ENCODE peak calls at places on chromosomes 2 and 18, in five cellular contexts. E is Daoy; W is activated gamma-delta T cell treated with Interleukin-2 at 50 U/mL for 16 hours; Z is omental fat pad; H is stimulated activated naive CD8-positive, alpha-beta T cell treated with anti-CD3 and anti-CD28 coated beads, Interleukin-15, Interleukin-2, amounts not matched to agents 100 U/mL and 50 U/mL, for 24 hours. Y is an unnamed sample.

GRCh38 chr2:241035818-241036396 is 37.5 kb downstream of the SNED1 start:
- DNase-seq in Z (no peak), E (no peak), H (peak; percentile 39), W (peak; percentile 44), Y (no peak)

GRCh38 chr2:217090024-217090473 is 230.2 kb upstream of the TNP1 start:
- DNase-seq in H (no peak), Z (no peak), E (no peak), W (no peak), Y (no peak)

GRCh38 chr2:95344656-95345055 is 47.5 kb downstream of the KCNIP3 start:
- DNase-seq in H (no peak), Z (no peak), E (no peak), W (no peak), Y (no peak)

GRCh38 chr2:14492920-14493503 is 139.5 kb upstream of the LRATD1 start:
- DNase-seq in H (no peak), E (no peak), Z (no peak), W (no peak), Y (peak; percentile 60)

GRCh38 chr2:119553687-119554344 is 9.6 kb downstream of the CFAP221 start:
- DNase-seq in H (no peak), Z (no peak), E (no peak), W (no peak), Y (no peak)

GRCh38 chr2:43340945-43341356 is 114.5 kb upstream of the ZFP36L2 start:
- DNase-seq in H (no peak), E (peak; percentile 79), W (no peak), Z (no peak), Y (no peak)

GRCh38 chr2:28393115-28393836 is 618 bp downstream of the FOSL2 start:
- DNase-seq in E (peak; percentile 81), Z (no peak), H (peak; percentile 67), W (peak; percentile 40), Y (peak; percentile 43)

GRCh38 chr18:50044402-50044801 is 150.5 kb downstream of the MYO5B start:
- DNase-seq in Z (no peak), E (no peak), W (no peak), H (no peak), Y (no peak)

GRCh38 chr2:102094917-102095316 is 47.6 kb upstream of the IL1R1 start:
- DNase-seq in H (peak; percentile 54), W (no peak), Z (no peak), E (peak; percentile 69), Y (no peak)

GRCh38 chr18:3170762-3171161 is 49.0 kb downstream of the MYOM1 start:
- DNase-seq in H (no peak), Z (no peak), W (no peak), E (no peak), Y (no peak)

GRCh38 chr2:47695800-47696477 is 87.0 kb upstream of the MSH6 start:
- DNase-seq in W (no peak), H (no peak), E (no peak), Z (no peak), Y (no peak)

GRCh38 chr18:79374408-79375171 is 21.1 kb upstream of the NFATC1 start:
- DNase-seq in E (no peak), H (no peak), Z (no peak), W (no peak), Y (no peak)

GRCh38 chr18:10062292-10062940 is 148.6 kb downstream of the VAPA start:
- DNase-seq in W (no peak), Z (no peak), H (no peak), E (no peak), Y (no peak)

GRCh38 chr2:54396107-54396506 is 60.0 kb upstream of the SPTBN1 start:
- DNase-seq in E (peak; percentile 24), W (no peak), H (no peak), Z (no peak), Y (no peak)

GRCh38 chr18:5851998-5852397 is 43.3 kb downstream of the TMEM200C start:
- DNase-seq in Z (no peak), H (no peak), W (no peak), E (no peak), Y (no peak)

GRCh38 chr2:85259101-85259590 is 68.6 kb downstream of the TGOLN2 start:
- DNase-seq in W (no peak), Z (no peak), E (no peak), H (no peak), Y (peak; percentile 25)

GRCh38 chr2:232195487-232195886 is 183.1 kb upstream of the ALPP start:
- DNase-seq in Z (no peak), W (no peak), E (no peak), H (no peak), Y (no peak)

GRCh38 chr2:187748958-187749357 is 194.7 kb upstream of the TFPI start:
- DNase-seq in E (no peak), H (no peak), Z (no peak), W (no peak), Y (no peak)

GRCh38 chr18:48682768-48683167 is 143.9 kb downstream of the CTIF start:
- DNase-seq in E (no peak), Z (no peak), W (no peak), H (no peak), Y (no peak)

GRCh38 chr2:168490916-168491605 is 35.0 kb downstream of the CERS6 start:
- DNase-seq in H (peak; percentile 30), Z (no peak), W (no peak), E (no peak), Y (no peak)

GRCh38 chr2:47904903-47905453 is 1.3 kb downstream of the FBXO11 start:
- DNase-seq in W (peak; percentile 38), H (peak; percentile 42), E (no peak), Z (no peak), Y (no peak)

GRCh38 chr2:159614534-159615186 is 1.7 kb downstream of the BAZ2B start:
- DNase-seq in H (no peak), Z (no peak), W (no peak), E (no peak), Y (peak; percentile 68)

GRCh38 chr2:132562245-132562644 is 107.8 kb downstream of the LYPD1 start:
- DNase-seq in Z (no peak), H (no peak), E (no peak), W (no peak), Y (no peak)

GRCh38 chr2:235857613-235858012 is 310.6 kb downstream of the GBX2 start:
- DNase-seq in H (no peak), E (no peak), Z (no peak), W (no peak), Y (no peak)

GRCh38 chr18:61743775-61744531 is 148.9 kb downstream of the RNF152 start:
- DNase-seq in W (no peak), E (no peak), Z (no peak), H (no peak), Y (no peak)

GRCh38 chr18:32328379-32328778 is 138.5 kb downstream of the MEP1B start:
- DNase-seq in H (no peak), Z (no peak), E (no peak), W (no peak), Y (no peak)

GRCh38 chr2:43592443-43592842 is 3.4 kb downstream of the THADA start:
- DNase-seq in W (no peak), E (no peak), Z (no peak), H (no peak), Y (no peak)

GRCh38 chr2:207683879-207684627 is 27.4 kb upstream of the CCNYL1 start:
- DNase-seq in W (no peak), H (no peak), Z (no peak), E (peak; percentile 76), Y (no peak)

GRCh38 chr18:48623468-48624220 is 84.8 kb downstream of the CTIF start:
- DNase-seq in H (no peak), Z (no peak), E (peak; percentile 46), W (no peak), Y (no peak)

GRCh38 chr2:55134316-55134706 is 84.1 kb upstream of the RTN4 start:
- DNase-seq in E (no peak), H (peak; percentile 12), Z (no peak), W (no peak), Y (no peak)

GRCh38 chr2:207734264-207734635 is 22.8 kb downstream of the CCNYL1 start:
- DNase-seq in H (no peak), W (no peak), Z (no peak), E (no peak), Y (no peak)

GRCh38 chr2:218387369-218388194 is 5.5 kb downstream of the SLC11A1 start:
- DNase-seq in Z (no peak), E (no peak), H (no peak), W (no peak), Y (peak; percentile 89)

GRCh38 chr2:110674620-110675555 is 3.0 kb downstream of the BUB1 start:
- DNase-seq in W (peak; percentile 40), H (peak; percentile 34), E (peak; percentile 64), Z (no peak), Y (no peak)

GRCh38 chr18:9861933-9862332 is 23.8 kb upstream of the TXNDC2 start:
- DNase-seq in H (no peak), W (no peak), E (no peak), Z (no peak), Y (no peak)

GRCh38 chr2:180238729-180239128 is 231.6 kb upstream of the CWC22 start:
- DNase-seq in E (no peak), W (no peak), H (no peak), Z (no peak), Y (no peak)